ENCODE peak calls at places on chromosomes 1 and 21, in five cellular contexts. One of them, this sample, is unnamed.

GRCh38 chr1:152110860-152111514 is 4.3 kb downstream of the TCHH start:
- DNase-seq in mesenchymal stem cell: no peak
- DNase-seq in H1: peak
- DNase-seq in H9: peak
- DNase-seq in neuronal stem cell: peak
- DNase-seq in this sample: peak

GRCh38 chr1:58964880-58965279 is 181.0 kb upstream of the JUN start:
- DNase-seq in H1: no peak
- DNase-seq in H9: no peak
- DNase-seq in mesenchymal stem cell: peak
- DNase-seq in neuronal stem cell: no peak
- DNase-seq in this sample: peak

GRCh38 chr1:77347646-77348045 is 65.8 kb downstream of the AK5 start:
- DNase-seq in H9: no peak
- DNase-seq in mesenchymal stem cell: peak
- DNase-seq in neuronal stem cell: no peak
- DNase-seq in H1: no peak
- DNase-seq in this sample: peak

GRCh38 chr1:20660363-20661234 is 570 bp downstream of the DDOST start:
- DNase-seq in H1: no peak
- DNase-seq in neuronal stem cell: no peak
- DNase-seq in mesenchymal stem cell: no peak
- DNase-seq in H9: no peak
- DNase-seq in this sample: peak

GRCh38 chr1:110390692-110391232 is at the start of gene SLC16A4:
- DNase-seq in mesenchymal stem cell: peak
- DNase-seq in neuronal stem cell: no peak
- DNase-seq in H1: no peak
- DNase-seq in H9: peak
- DNase-seq in this sample: peak

GRCh38 chr1:41239988-41240610 is 2.0 kb downstream of the SCMH1 start:
- DNase-seq in mesenchymal stem cell: peak
- DNase-seq in neuronal stem cell: no peak
- DNase-seq in H1: no peak
- DNase-seq in H9: no peak
- DNase-seq in this sample: peak

GRCh38 chr21:36125513-36126121 is 9.3 kb upstream of the CBR3 start:
- DNase-seq in H1: peak
- DNase-seq in H9: no peak
- DNase-seq in mesenchymal stem cell: peak
- DNase-seq in neuronal stem cell: no peak
- DNase-seq in this sample: peak

GRCh38 chr21:46556802-46557201 is 48.1 kb downstream of the S100B start:
- DNase-seq in H9: no peak
- DNase-seq in H1: no peak
- DNase-seq in neuronal stem cell: no peak
- DNase-seq in mesenchymal stem cell: no peak
- DNase-seq in this sample: no peak

GRCh38 chr1:11528636-11529121 is 49.7 kb downstream of the DISP3 start:
- DNase-seq in neuronal stem cell: no peak
- DNase-seq in H9: peak
- DNase-seq in mesenchymal stem cell: no peak
- DNase-seq in H1: no peak
- DNase-seq in this sample: no peak

GRCh38 chr1:1630965-1631792 is 794 bp upstream of the MMP23B start:
- DNase-seq in mesenchymal stem cell: peak
- DNase-seq in neuronal stem cell: no peak
- DNase-seq in H1: peak
- DNase-seq in H9: peak
- DNase-seq in this sample: no peak

GRCh38 chr1:11245904-11246726 is 16.2 kb downstream of the MTOR start:
- DNase-seq in mesenchymal stem cell: no peak
- DNase-seq in H9: no peak
- DNase-seq in neuronal stem cell: no peak
- DNase-seq in H1: no peak
- DNase-seq in this sample: no peak

GRCh38 chr1:206902702-206903101 is 5.5 kb downstream of the IL24 start:
- DNase-seq in mesenchymal stem cell: no peak
- DNase-seq in H1: no peak
- DNase-seq in H9: no peak
- DNase-seq in neuronal stem cell: no peak
- DNase-seq in this sample: no peak

GRCh38 chr1:7501259-7501560 is 269.9 kb upstream of the VAMP3 start:
- DNase-seq in H9: no peak
- DNase-seq in H1: no peak
- DNase-seq in mesenchymal stem cell: no peak
- DNase-seq in neuronal stem cell: no peak
- DNase-seq in this sample: no peak

GRCh38 chr1:35164893-35165292 is 28.1 kb downstream of the SFPQ start:
- DNase-seq in mesenchymal stem cell: no peak
- DNase-seq in neuronal stem cell: no peak
- DNase-seq in H9: no peak
- DNase-seq in H1: no peak
- DNase-seq in this sample: no peak

GRCh38 chr1:44263191-44263944 is 50.1 kb downstream of the DMAP1 start:
- DNase-seq in H1: no peak
- DNase-seq in neuronal stem cell: no peak
- DNase-seq in H9: no peak
- DNase-seq in mesenchymal stem cell: no peak
- DNase-seq in this sample: no peak

GRCh38 chr1:209176866-209177430 is 406.6 kb upstream of the CAMK1G start:
- DNase-seq in neuronal stem cell: no peak
- DNase-seq in H1: no peak
- DNase-seq in H9: no peak
- DNase-seq in mesenchymal stem cell: no peak
- DNase-seq in this sample: no peak

GRCh38 chr1:229619002-229619401 is 6.9 kb downstream of the TAF5L start:
- DNase-seq in H9: no peak
- DNase-seq in neuronal stem cell: no peak
- DNase-seq in mesenchymal stem cell: no peak
- DNase-seq in H1: no peak
- DNase-seq in this sample: no peak

GRCh38 chr1:237386362-237387143 is 344.6 kb downstream of the RYR2 start:
- DNase-seq in neuronal stem cell: peak
- DNase-seq in H9: no peak
- DNase-seq in mesenchymal stem cell: peak
- DNase-seq in H1: no peak
- DNase-seq in this sample: no peak

GRCh38 chr1:163171826-163172225 is 30.9 kb downstream of the RGS5 start:
- DNase-seq in H1: no peak
- DNase-seq in mesenchymal stem cell: no peak
- DNase-seq in H9: no peak
- DNase-seq in neuronal stem cell: no peak
- DNase-seq in this sample: no peak

GRCh38 chr1:25017436-25018109 is 87.5 kb upstream of the RUNX3 start:
- DNase-seq in H1: no peak
- DNase-seq in mesenchymal stem cell: peak
- DNase-seq in neuronal stem cell: no peak
- DNase-seq in H9: peak
- DNase-seq in this sample: no peak

GRCh38 chr1:43987159-43988022 is 4.0 kb upstream of the CCDC24 start:
- DNase-seq in H1: no peak
- DNase-seq in neuronal stem cell: no peak
- DNase-seq in H9: no peak
- DNase-seq in mesenchymal stem cell: peak
- DNase-seq in this sample: no peak

GRCh38 chr1:1250828-1251284 is 4.3 kb upstream of the C1QTNF12 start:
- DNase-seq in mesenchymal stem cell: no peak
- DNase-seq in neuronal stem cell: no peak
- DNase-seq in H9: no peak
- DNase-seq in H1: no peak
- DNase-seq in this sample: no peak

GRCh38 chr1:215044151-215044550 is 38.4 kb upstream of the KCNK2 start:
- DNase-seq in H9: no peak
- DNase-seq in H1: no peak
- DNase-seq in mesenchymal stem cell: no peak
- DNase-seq in neuronal stem cell: no peak
- DNase-seq in this sample: no peak

GRCh38 chr1:199710974-199711373 is 316.5 kb upstream of the NR5A2 start:
- DNase-seq in neuronal stem cell: no peak
- DNase-seq in H9: no peak
- DNase-seq in mesenchymal stem cell: no peak
- DNase-seq in H1: no peak
- DNase-seq in this sample: no peak

GRCh38 chr1:155022927-155023236 is 10.7 kb downstream of the DCST2 start:
- DNase-seq in mesenchymal stem cell: no peak
- DNase-seq in H1: no peak
- DNase-seq in neuronal stem cell: no peak
- DNase-seq in H9: no peak
- DNase-seq in this sample: peak

GRCh38 chr1:187408217-187409004 is 579.7 kb downstream of the PLA2G4A start:
- DNase-seq in H9: no peak
- DNase-seq in mesenchymal stem cell: peak
- DNase-seq in neuronal stem cell: peak
- DNase-seq in H1: no peak
- DNase-seq in this sample: peak

GRCh38 chr1:183569141-183569540 is 21.1 kb downstream of the NCF2 start:
- DNase-seq in H1: no peak
- DNase-seq in H9: no peak
- DNase-seq in neuronal stem cell: no peak
- DNase-seq in mesenchymal stem cell: no peak
- DNase-seq in this sample: peak

GRCh38 chr1:111417755-111418154 is 9.8 kb downstream of the OVGP1 start:
- DNase-seq in mesenchymal stem cell: peak
- DNase-seq in H9: no peak
- DNase-seq in H1: no peak
- DNase-seq in neuronal stem cell: no peak
- DNase-seq in this sample: peak

GRCh38 chr1:9910425-9911178 is 533 bp upstream of the CTNNBIP1 start:
- DNase-seq in H1: peak
- DNase-seq in neuronal stem cell: peak
- DNase-seq in mesenchymal stem cell: peak
- DNase-seq in H9: peak
- DNase-seq in this sample: peak

GRCh38 chr1:9910080-9910424 is at the start of gene CTNNBIP1:
- DNase-seq in neuronal stem cell: no peak
- DNase-seq in mesenchymal stem cell: no peak
- DNase-seq in H9: no peak
- DNase-seq in H1: no peak
- DNase-seq in this sample: no peak

GRCh38 chr1:9909222-9910046 is 635 bp downstream of the CTNNBIP1 start:
- DNase-seq in mesenchymal stem cell: no peak
- DNase-seq in neuronal stem cell: no peak
- DNase-seq in H9: no peak
- DNase-seq in H1: no peak
- DNase-seq in this sample: no peak

GRCh38 chr1:9907441-9907840 is 2.6 kb downstream of the CTNNBIP1 start:
- DNase-seq in neuronal stem cell: no peak
- DNase-seq in mesenchymal stem cell: no peak
- DNase-seq in H1: no peak
- DNase-seq in H9: no peak
- DNase-seq in this sample: no peak

DNA sequence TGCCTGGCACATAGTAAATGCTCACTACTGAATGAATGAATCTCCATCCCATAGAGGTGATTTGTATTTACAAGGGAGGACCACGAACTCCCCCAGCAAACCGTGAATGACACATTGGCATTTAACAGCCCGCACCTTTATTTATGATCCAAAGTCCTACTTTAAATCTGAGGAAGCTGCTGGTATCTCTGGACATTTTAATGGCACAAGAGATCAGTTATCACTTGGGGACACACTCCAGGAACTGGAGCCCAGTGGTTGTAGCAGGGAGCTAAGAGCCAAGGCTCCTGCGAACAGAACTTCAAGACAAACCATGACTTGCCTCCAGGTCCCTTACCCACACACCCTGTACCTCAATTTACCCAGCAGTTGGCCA is 1.2 kb downstream of the CTNNBIP1 start:
- DNase-seq in H9: no peak
- DNase-seq in neuronal stem cell: no peak
- DNase-seq in H1: no peak
- DNase-seq in mesenchymal stem cell: no peak
- DNase-seq in this sample: no peak
- H3K9ac ChIP-seq in H9: peak
- H3K9ac ChIP-seq in neuronal stem cell: peak
- H3K9ac ChIP-seq in H1: peak
- H3K9ac ChIP-seq in mesenchymal stem cell: peak
- H3K9ac ChIP-seq in this sample: no peak

GRCh38 chr1:179228783-179229213 is 679 bp downstream of the ABL2 start:
- DNase-seq in H1: peak
- DNase-seq in H9: peak
- DNase-seq in neuronal stem cell: peak
- DNase-seq in mesenchymal stem cell: peak
- DNase-seq in this sample: peak

GRCh38 chr1:179231923-179232322 is 2.4 kb upstream of the ABL2 start:
- DNase-seq in H9: no peak
- DNase-seq in mesenchymal stem cell: peak
- DNase-seq in neuronal stem cell: no peak
- DNase-seq in H1: no peak
- DNase-seq in this sample: peak

GRCh38 chr1:179230721-179231120 is 1.2 kb upstream of the ABL2 start:
- DNase-seq in H1: no peak
- DNase-seq in H9: no peak
- DNase-seq in neuronal stem cell: no peak
- DNase-seq in mesenchymal stem cell: no peak
- DNase-seq in this sample: no peak

GRCh38 chr1:179230251-179230650 is 774 bp upstream of the ABL2 start:
- DNase-seq in neuronal stem cell: no peak
- DNase-seq in H9: no peak
- DNase-seq in H1: no peak
- DNase-seq in mesenchymal stem cell: peak
- DNase-seq in this sample: no peak

GRCh38 chr1:179229214-179230140 is at the start of gene ABL2:
- DNase-seq in H9: peak
- DNase-seq in H1: peak
- DNase-seq in neuronal stem cell: peak
- DNase-seq in mesenchymal stem cell: peak
- DNase-seq in this sample: peak
- H4K91ac ChIP-seq in H9: no peak
- H4K91ac ChIP-seq in H1: no peak
- H4K91ac ChIP-seq in neuronal stem cell: no peak
- H4K91ac ChIP-seq in mesenchymal stem cell: peak
- H4K91ac ChIP-seq in this sample: peak

GRCh38 chr1:65025794-65026193 is 59.4 kb upstream of the JAK1 start:
- DNase-seq in mesenchymal stem cell: no peak
- DNase-seq in H1: no peak
- DNase-seq in neuronal stem cell: no peak
- DNase-seq in H9: no peak
- DNase-seq in this sample: no peak

GRCh38 chr1:65026235-65026634 is 59.9 kb upstream of the JAK1 start:
- DNase-seq in H9: peak
- DNase-seq in H1: no peak
- DNase-seq in mesenchymal stem cell: no peak
- DNase-seq in neuronal stem cell: no peak
- DNase-seq in this sample: no peak

GRCh38 chr1:65022264-65022663 is 55.9 kb upstream of the JAK1 start:
- DNase-seq in H9: no peak
- DNase-seq in neuronal stem cell: no peak
- DNase-seq in mesenchymal stem cell: no peak
- DNase-seq in H1: no peak
- DNase-seq in this sample: no peak

GRCh38 chr1:65021792-65022191 is 55.4 kb upstream of the JAK1 start:
- DNase-seq in mesenchymal stem cell: no peak
- DNase-seq in H1: no peak
- DNase-seq in H9: no peak
- DNase-seq in neuronal stem cell: no peak
- DNase-seq in this sample: no peak

GRCh38 chr1:65020774-65021173 is 54.4 kb upstream of the JAK1 start:
- DNase-seq in neuronal stem cell: no peak
- DNase-seq in H1: no peak
- DNase-seq in mesenchymal stem cell: peak
- DNase-seq in H9: no peak
- DNase-seq in this sample: no peak
- H2BK12ac ChIP-seq in neuronal stem cell: no peak
- H2BK12ac ChIP-seq in H1: no peak
- H2BK12ac ChIP-seq in mesenchymal stem cell: no peak
- H2BK12ac ChIP-seq in H9: no peak
- H2BK12ac ChIP-seq in this sample: no peak

GRCh38 chr1:197400522-197400902 is 132.5 kb downstream of the CRB1 start:
- DNase-seq in neuronal stem cell: no peak
- DNase-seq in H9: no peak
- DNase-seq in mesenchymal stem cell: no peak
- DNase-seq in H1: no peak
- DNase-seq in this sample: no peak
- H3K9ac ChIP-seq in neuronal stem cell: no peak
- H3K9ac ChIP-seq in H9: no peak
- H3K9ac ChIP-seq in mesenchymal stem cell: no peak
- H3K9ac ChIP-seq in H1: no peak
- H3K9ac ChIP-seq in this sample: no peak